ENCODE peak calls at places on chromosomes 5 and 9, in eight cellular contexts. One of them, this sample, is unnamed.

GRCh38 chr5:95798545-95798944 is 24.0 kb downstream of the GLRX start:
- DNase-seq in OCI-LY7: no peak
- DNase-seq in mammary epithelial cell: no peak
- DNase-seq in cardiac muscle cell: no peak
- DNase-seq in K562: no peak
- DNase-seq in ascending aorta: no peak
- DNase-seq in mesenchymal stem cell: no peak
- DNase-seq in adipocyte: no peak
- DNase-seq in this sample: no peak

GRCh38 chr5:52638732-52639131 is 149.0 kb upstream of the ITGA1 start:
- DNase-seq in OCI-LY7: no peak
- DNase-seq in mammary epithelial cell: peak; percentile 1
- DNase-seq in cardiac muscle cell: no peak
- DNase-seq in K562: no peak
- DNase-seq in ascending aorta: no peak
- DNase-seq in mesenchymal stem cell: no peak
- DNase-seq in adipocyte: no peak
- DNase-seq in this sample: no peak

GRCh38 chr5:133117930-133118445 is 66.2 kb downstream of the HSPA4 start:
- DNase-seq in OCI-LY7: no peak
- DNase-seq in mammary epithelial cell: no peak
- DNase-seq in cardiac muscle cell: no peak
- DNase-seq in K562: no peak
- DNase-seq in ascending aorta: no peak
- DNase-seq in mesenchymal stem cell: no peak
- DNase-seq in adipocyte: no peak
- DNase-seq in this sample: no peak

GRCh38 chr9:98251554-98251953 is 3.9 kb downstream of the TBC1D2 start:
- DNase-seq in OCI-LY7: no peak
- DNase-seq in mammary epithelial cell: peak; percentile 90
- DNase-seq in cardiac muscle cell: no peak
- DNase-seq in K562: no peak
- DNase-seq in ascending aorta: no peak
- DNase-seq in mesenchymal stem cell: peak; percentile 57
- DNase-seq in adipocyte: peak; percentile 35
- DNase-seq in this sample: no peak

GRCh38 chr5:165497707-165498106 is 1992.3 kb downstream of the MAT2B start:
- DNase-seq in OCI-LY7: no peak
- DNase-seq in mammary epithelial cell: peak; percentile 14
- DNase-seq in cardiac muscle cell: peak; percentile 30
- DNase-seq in K562: peak; percentile 0
- DNase-seq in ascending aorta: no peak
- DNase-seq in mesenchymal stem cell: no peak
- DNase-seq in adipocyte: peak; percentile 22
- DNase-seq in this sample: no peak

GRCh38 chr5:72658161-72658560 is 151.0 kb upstream of the ZNF366 start:
- DNase-seq in OCI-LY7: no peak
- DNase-seq in mammary epithelial cell: no peak
- DNase-seq in cardiac muscle cell: no peak
- DNase-seq in K562: no peak
- DNase-seq in ascending aorta: no peak
- DNase-seq in mesenchymal stem cell: no peak
- DNase-seq in adipocyte: no peak
- DNase-seq in this sample: no peak

GRCh38 chr9:93679536-93680444 is 103.4 kb downstream of the PHF2 start:
- DNase-seq in OCI-LY7: no peak
- DNase-seq in mammary epithelial cell: no peak
- DNase-seq in cardiac muscle cell: no peak
- DNase-seq in K562: no peak
- DNase-seq in ascending aorta: peak; percentile 50
- DNase-seq in mesenchymal stem cell: no peak
- DNase-seq in adipocyte: no peak
- DNase-seq in this sample: no peak

GRCh38 chr5:62376064-62376463 is 27.6 kb downstream of the DIMT1 start:
- DNase-seq in OCI-LY7: no peak
- DNase-seq in mammary epithelial cell: peak; percentile 46
- DNase-seq in cardiac muscle cell: no peak
- DNase-seq in K562: peak; percentile 68
- DNase-seq in ascending aorta: no peak
- DNase-seq in mesenchymal stem cell: no peak
- DNase-seq in adipocyte: no peak
- DNase-seq in this sample: no peak

DNA sequence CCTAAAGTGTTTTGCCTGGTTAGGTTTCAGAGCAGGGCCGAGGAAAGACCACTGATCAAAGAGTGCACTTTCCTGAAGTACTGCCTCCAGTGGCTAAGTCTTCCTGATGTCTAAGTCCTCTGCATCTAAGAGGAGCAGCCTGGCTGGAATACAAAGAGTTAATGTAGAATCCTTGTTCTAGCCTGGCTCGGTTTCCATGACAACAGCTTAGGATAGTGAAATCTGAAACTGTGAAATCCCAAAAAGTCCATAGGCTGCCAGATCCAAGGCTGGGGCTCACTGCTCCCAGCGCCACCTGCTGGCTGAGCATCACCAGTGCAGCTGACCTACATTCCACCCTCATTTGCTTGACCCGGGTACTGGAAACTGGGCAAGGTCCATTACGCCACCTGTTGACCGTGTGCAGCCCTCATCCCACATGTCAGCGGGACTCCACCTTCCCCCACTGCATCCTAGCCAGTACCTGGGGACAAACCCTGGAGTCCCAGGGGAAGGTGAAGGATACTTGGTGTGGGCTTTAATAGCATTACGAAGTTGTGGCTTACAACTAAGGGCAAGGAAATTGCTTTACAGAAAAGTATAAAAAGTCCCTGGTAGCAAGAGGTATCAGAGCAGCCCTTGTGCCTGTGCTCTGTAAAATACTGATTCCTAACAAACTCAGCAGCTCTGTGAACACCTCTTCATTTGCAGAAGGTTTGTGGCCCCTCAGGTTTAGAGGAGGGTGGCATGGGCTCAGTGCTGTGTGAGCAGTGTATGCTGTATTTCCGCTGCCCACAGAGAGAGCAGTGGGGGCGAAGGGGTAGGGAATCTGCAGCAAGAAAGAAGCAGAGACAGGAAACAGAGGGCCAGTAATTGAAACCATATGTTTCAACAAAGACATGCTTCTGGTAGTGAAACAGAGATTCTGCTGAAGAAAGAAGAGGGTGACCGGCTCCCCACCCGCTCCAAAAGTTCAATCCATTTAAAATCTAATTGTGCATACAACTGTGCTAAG is 36.0 kb downstream of the PCDHGC5 start:
- DNase-seq in OCI-LY7: peak; percentile 77
- DNase-seq in mammary epithelial cell: peak; percentile 90
- DNase-seq in cardiac muscle cell: peak; percentile 88
- DNase-seq in K562: peak; percentile 79
- DNase-seq in ascending aorta: peak; percentile 95
- DNase-seq in mesenchymal stem cell: peak; percentile 98
- DNase-seq in adipocyte: peak; percentile 99
- DNase-seq in this sample: peak; percentile 90
- H3K36me3 ChIP-seq in OCI-LY7: peaks cover 88% of the 10 kb centered on the region
- H3K36me3 ChIP-seq in mammary epithelial cell: peaks cover 28% of the 10 kb centered on the region
- H3K36me3 ChIP-seq in cardiac muscle cell: peaks cover 11% of the 10 kb centered on the region
- H3K36me3 ChIP-seq in K562: peaks cover 99% of the 10 kb centered on the region
- H3K36me3 ChIP-seq in ascending aorta: peaks cover 30% of the 10 kb centered on the region
- H3K36me3 ChIP-seq in mesenchymal stem cell: peaks cover 18% of the 10 kb centered on the region
- H3K36me3 ChIP-seq in adipocyte: no peaks in the 10 kb centered on the region
- H3K36me3 ChIP-seq in this sample: peaks cover 40% of the 10 kb centered on the region

GRCh38 chr5:1274471-1274870 is 20.4 kb downstream of the TERT start:
- DNase-seq in OCI-LY7: no peak
- DNase-seq in mammary epithelial cell: no peak
- DNase-seq in cardiac muscle cell: no peak
- DNase-seq in K562: no peak
- DNase-seq in ascending aorta: no peak
- DNase-seq in mesenchymal stem cell: no peak
- DNase-seq in adipocyte: no peak
- DNase-seq in this sample: no peak
- H3K36me3 ChIP-seq in OCI-LY7: peaks cover 89% of the 10 kb centered on the region
- H3K36me3 ChIP-seq in mammary epithelial cell: no peaks in the 10 kb centered on the region
- H3K36me3 ChIP-seq in cardiac muscle cell: no peaks in the 10 kb centered on the region
- H3K36me3 ChIP-seq in K562: no peaks in the 10 kb centered on the region
- H3K36me3 ChIP-seq in ascending aorta: no peaks in the 10 kb centered on the region
- H3K36me3 ChIP-seq in mesenchymal stem cell: no peaks in the 10 kb centered on the region
- H3K36me3 ChIP-seq in adipocyte: no peaks in the 10 kb centered on the region
- H3K36me3 ChIP-seq in this sample: no peaks in the 10 kb centered on the region

GRCh38 chr5:155081618-155082017 is 68.1 kb downstream of the KIF4B start:
- DNase-seq in OCI-LY7: no peak
- DNase-seq in mammary epithelial cell: no peak
- DNase-seq in cardiac muscle cell: no peak
- DNase-seq in K562: no peak
- DNase-seq in ascending aorta: no peak
- DNase-seq in mesenchymal stem cell: no peak
- DNase-seq in adipocyte: no peak
- DNase-seq in this sample: no peak
- H3K36me3 ChIP-seq in OCI-LY7: no peaks in the 10 kb centered on the region
- H3K36me3 ChIP-seq in mammary epithelial cell: no peaks in the 10 kb centered on the region
- H3K36me3 ChIP-seq in cardiac muscle cell: no peaks in the 10 kb centered on the region
- H3K36me3 ChIP-seq in K562: no peaks in the 10 kb centered on the region
- H3K36me3 ChIP-seq in ascending aorta: no peaks in the 10 kb centered on the region
- H3K36me3 ChIP-seq in mesenchymal stem cell: no peaks in the 10 kb centered on the region
- H3K36me3 ChIP-seq in adipocyte: no peaks in the 10 kb centered on the region
- H3K36me3 ChIP-seq in this sample: no peaks in the 10 kb centered on the region

GRCh38 chr5:115456056-115456455 is 88.5 kb downstream of the FEM1C start:
- DNase-seq in OCI-LY7: no peak
- DNase-seq in mammary epithelial cell: no peak
- DNase-seq in cardiac muscle cell: no peak
- DNase-seq in K562: no peak
- DNase-seq in ascending aorta: no peak
- DNase-seq in mesenchymal stem cell: peak; percentile 41
- DNase-seq in adipocyte: no peak
- DNase-seq in this sample: no peak
- H3K36me3 ChIP-seq in OCI-LY7: no peaks in the 10 kb centered on the region
- H3K36me3 ChIP-seq in mammary epithelial cell: no peaks in the 10 kb centered on the region
- H3K36me3 ChIP-seq in cardiac muscle cell: no peaks in the 10 kb centered on the region
- H3K36me3 ChIP-seq in K562: no peaks in the 10 kb centered on the region
- H3K36me3 ChIP-seq in ascending aorta: no peaks in the 10 kb centered on the region
- H3K36me3 ChIP-seq in mesenchymal stem cell: no peaks in the 10 kb centered on the region
- H3K36me3 ChIP-seq in adipocyte: no peaks in the 10 kb centered on the region
- H3K36me3 ChIP-seq in this sample: no peaks in the 10 kb centered on the region

DNA sequence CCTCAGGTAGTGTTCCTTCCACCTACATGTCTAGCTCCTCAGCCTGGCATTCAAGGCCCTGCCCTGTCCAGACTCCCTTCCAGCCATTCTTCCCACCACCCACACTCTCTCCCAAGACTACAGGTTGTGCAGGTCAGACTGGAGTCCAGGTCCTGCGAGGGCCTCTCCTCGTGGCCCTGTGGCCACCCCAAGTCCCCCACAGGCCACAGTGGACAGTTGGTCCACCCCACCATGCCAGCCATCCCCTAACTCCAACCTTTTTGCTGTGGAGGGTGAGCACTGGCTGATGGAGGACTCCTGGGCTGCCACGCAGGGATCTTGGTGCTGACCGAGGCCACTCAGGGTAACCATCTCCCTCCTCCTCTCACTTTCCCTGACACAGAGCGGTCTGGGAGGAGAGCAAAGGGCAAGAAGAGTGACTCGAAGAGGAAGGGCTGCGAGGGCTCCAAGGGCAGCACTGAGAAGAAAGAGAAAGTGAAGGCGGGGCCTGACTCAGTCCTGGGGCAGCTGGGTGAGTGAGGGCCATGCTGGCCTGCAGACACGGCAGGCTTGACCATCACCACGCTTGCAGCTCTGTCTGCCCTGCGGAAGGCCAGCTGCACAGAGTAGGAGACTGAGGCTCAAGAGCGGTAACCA is 51.0 kb downstream of the JADE2 start:
- DNase-seq in OCI-LY7: no peak
- DNase-seq in mammary epithelial cell: no peak
- DNase-seq in cardiac muscle cell: no peak
- DNase-seq in K562: no peak
- DNase-seq in ascending aorta: no peak
- DNase-seq in mesenchymal stem cell: peak; percentile 15
- DNase-seq in adipocyte: no peak
- DNase-seq in this sample: no peak
- H3K36me3 ChIP-seq in OCI-LY7: peaks cover 97% of the 10 kb centered on the region
- H3K36me3 ChIP-seq in mammary epithelial cell: peaks cover 11% of the 10 kb centered on the region
- H3K36me3 ChIP-seq in cardiac muscle cell: no peaks in the 10 kb centered on the region
- H3K36me3 ChIP-seq in K562: peaks cover 60% of the 10 kb centered on the region
- H3K36me3 ChIP-seq in ascending aorta: peaks cover 81% of the 10 kb centered on the region
- H3K36me3 ChIP-seq in mesenchymal stem cell: peaks cover 93% of the 10 kb centered on the region
- H3K36me3 ChIP-seq in adipocyte: peaks cover 73% of the 10 kb centered on the region
- H3K36me3 ChIP-seq in this sample: peaks cover 82% of the 10 kb centered on the region

GRCh38 chr9:134406366-134407122 is 80.3 kb downstream of the RXRA start:
- DNase-seq in OCI-LY7: no peak
- DNase-seq in mammary epithelial cell: no peak
- DNase-seq in cardiac muscle cell: no peak
- DNase-seq in K562: no peak
- DNase-seq in ascending aorta: peak; percentile 78
- DNase-seq in mesenchymal stem cell: peak; percentile 49
- DNase-seq in adipocyte: peak; percentile 33
- DNase-seq in this sample: no peak

GRCh38 chr9:134403292-134403681 is 77.0 kb downstream of the RXRA start:
- DNase-seq in OCI-LY7: no peak
- DNase-seq in mammary epithelial cell: no peak
- DNase-seq in cardiac muscle cell: no peak
- DNase-seq in K562: no peak
- DNase-seq in ascending aorta: peak; percentile 77
- DNase-seq in mesenchymal stem cell: no peak
- DNase-seq in adipocyte: no peak
- DNase-seq in this sample: no peak

GRCh38 chr9:134403682-134404301 is 77.5 kb downstream of the RXRA start:
- DNase-seq in OCI-LY7: no peak
- DNase-seq in mammary epithelial cell: peak; percentile 42
- DNase-seq in cardiac muscle cell: no peak
- DNase-seq in K562: peak; percentile 57
- DNase-seq in ascending aorta: peak; percentile 91
- DNase-seq in mesenchymal stem cell: peak; percentile 39
- DNase-seq in adipocyte: no peak
- DNase-seq in this sample: no peak

GRCh38 chr9:134405527-134405926 is 79.3 kb downstream of the RXRA start:
- DNase-seq in OCI-LY7: peak; percentile 31
- DNase-seq in mammary epithelial cell: no peak
- DNase-seq in cardiac muscle cell: no peak
- DNase-seq in K562: peak; percentile 14
- DNase-seq in ascending aorta: no peak
- DNase-seq in mesenchymal stem cell: no peak
- DNase-seq in adipocyte: no peak
- DNase-seq in this sample: no peak

GRCh38 chr9:134404376-134405358 is 78.4 kb downstream of the RXRA start:
- DNase-seq in OCI-LY7: no peak
- DNase-seq in mammary epithelial cell: no peak
- DNase-seq in cardiac muscle cell: no peak
- DNase-seq in K562: no peak
- DNase-seq in ascending aorta: no peak
- DNase-seq in mesenchymal stem cell: no peak
- DNase-seq in adipocyte: no peak
- DNase-seq in this sample: no peak
- H3K36me3 ChIP-seq in OCI-LY7: no peaks in the 10 kb centered on the region
- H3K36me3 ChIP-seq in mammary epithelial cell: no peaks in the 10 kb centered on the region
- H3K36me3 ChIP-seq in cardiac muscle cell: no peaks in the 10 kb centered on the region
- H3K36me3 ChIP-seq in K562: no peaks in the 10 kb centered on the region
- H3K36me3 ChIP-seq in ascending aorta: peaks cover 16% of the 10 kb centered on the region
- H3K36me3 ChIP-seq in mesenchymal stem cell: peaks cover 81% of the 10 kb centered on the region
- H3K36me3 ChIP-seq in adipocyte: peaks cover 24% of the 10 kb centered on the region
- H3K36me3 ChIP-seq in this sample: peaks cover 13% of the 10 kb centered on the region

DNA sequence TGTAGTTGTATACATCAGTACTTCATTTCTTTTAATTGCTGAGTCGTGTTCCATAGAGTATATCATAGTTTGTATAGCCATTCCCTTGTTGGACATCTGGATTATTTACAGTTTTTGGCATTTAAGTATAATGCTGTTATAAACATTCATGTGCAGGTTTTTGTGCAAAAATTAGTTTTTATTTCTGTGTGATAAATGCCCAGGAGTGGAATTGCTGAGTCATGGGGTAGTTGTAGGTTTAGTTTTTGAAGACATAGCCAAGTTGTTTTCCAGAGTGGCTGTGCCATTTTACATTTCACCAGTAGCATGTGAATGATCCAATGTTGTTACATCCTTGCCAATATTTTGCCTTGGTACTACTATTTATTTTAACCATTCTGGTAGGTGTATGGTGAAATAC is 12.5 kb downstream of the ZNF354B start:
- DNase-seq in OCI-LY7: no peak
- DNase-seq in mammary epithelial cell: no peak
- DNase-seq in cardiac muscle cell: no peak
- DNase-seq in K562: no peak
- DNase-seq in ascending aorta: no peak
- DNase-seq in mesenchymal stem cell: no peak
- DNase-seq in adipocyte: no peak
- DNase-seq in this sample: no peak
- H3K36me3 ChIP-seq in OCI-LY7: peaks cover 86% of the 10 kb centered on the region
- H3K36me3 ChIP-seq in mammary epithelial cell: peaks cover 26% of the 10 kb centered on the region
- H3K36me3 ChIP-seq in cardiac muscle cell: peaks cover 11% of the 10 kb centered on the region
- H3K36me3 ChIP-seq in K562: peaks cover 78% of the 10 kb centered on the region
- H3K36me3 ChIP-seq in ascending aorta: peaks cover 98% of the 10 kb centered on the region
- H3K36me3 ChIP-seq in mesenchymal stem cell: peaks cover 70% of the 10 kb centered on the region
- H3K36me3 ChIP-seq in adipocyte: peaks cover 93% of the 10 kb centered on the region
- H3K36me3 ChIP-seq in this sample: peaks cover 98% of the 10 kb centered on the region